ENCODE peak calls at places on chromosomes 11 and 22, in six cellular contexts. One of them, this sample, is unnamed.

GRCh38 chr11:103051986-103052385 is 40.0 kb downstream of the DCUN1D5 start:
- DNase-seq in brain microvascular endothelial cell: peak
- DNase-seq in heart left ventricle: no peak
- DNase-seq in A673: peak
- DNase-seq in GM06990: no peak
- DNase-seq in colonic mucosa: no peak
- DNase-seq in this sample: no peak

GRCh38 chr11:80849253-80849652 is 1408.4 kb upstream of the TENM4 start:
- DNase-seq in brain microvascular endothelial cell: no peak
- DNase-seq in heart left ventricle: no peak
- DNase-seq in A673: no peak
- DNase-seq in GM06990: peak
- DNase-seq in colonic mucosa: no peak
- DNase-seq in this sample: no peak

GRCh38 chr11:70633610-70634009 is 235.3 kb downstream of the CTTN start:
- DNase-seq in brain microvascular endothelial cell: no peak
- DNase-seq in heart left ventricle: no peak
- DNase-seq in A673: no peak
- DNase-seq in GM06990: no peak
- DNase-seq in colonic mucosa: no peak
- DNase-seq in this sample: no peak

GRCh38 chr11:109619498-109619897 is 197.5 kb downstream of the C11orf87 start:
- DNase-seq in brain microvascular endothelial cell: no peak
- DNase-seq in heart left ventricle: no peak
- DNase-seq in A673: no peak
- DNase-seq in GM06990: no peak
- DNase-seq in colonic mucosa: no peak
- DNase-seq in this sample: no peak

GRCh38 chr22:20131856-20132685 is 467 bp downstream of the ZDHHC8 start:
- DNase-seq in brain microvascular endothelial cell: no peak
- DNase-seq in heart left ventricle: no peak
- DNase-seq in A673: no peak
- DNase-seq in GM06990: no peak
- DNase-seq in colonic mucosa: no peak
- DNase-seq in this sample: no peak

GRCh38 chr11:45518096-45518852 is 147.1 kb downstream of the CHST1 start:
- DNase-seq in brain microvascular endothelial cell: no peak
- DNase-seq in heart left ventricle: no peak
- DNase-seq in A673: no peak
- DNase-seq in GM06990: no peak
- DNase-seq in colonic mucosa: no peak
- DNase-seq in this sample: no peak

GRCh38 chr22:35708453-35708852 is 9.2 kb upstream of the APOL5 start:
- DNase-seq in brain microvascular endothelial cell: peak
- DNase-seq in heart left ventricle: no peak
- DNase-seq in A673: no peak
- DNase-seq in GM06990: no peak
- DNase-seq in colonic mucosa: no peak
- DNase-seq in this sample: peak

GRCh38 chr11:123374622-123374968 is 55.5 kb upstream of the GRAMD1B start:
- DNase-seq in brain microvascular endothelial cell: no peak
- DNase-seq in heart left ventricle: peak
- DNase-seq in A673: no peak
- DNase-seq in GM06990: no peak
- DNase-seq in colonic mucosa: no peak
- DNase-seq in this sample: no peak

GRCh38 chr11:27497284-27497866 is 9.2 kb downstream of the LIN7C start:
- DNase-seq in brain microvascular endothelial cell: no peak
- DNase-seq in heart left ventricle: no peak
- DNase-seq in A673: peak
- DNase-seq in GM06990: no peak
- DNase-seq in colonic mucosa: no peak
- DNase-seq in this sample: peak

GRCh38 chr22:47012589-47013365 is 250.3 kb downstream of the TBC1D22A start:
- DNase-seq in brain microvascular endothelial cell: peak
- DNase-seq in heart left ventricle: no peak
- DNase-seq in A673: no peak
- DNase-seq in GM06990: no peak
- DNase-seq in colonic mucosa: no peak
- DNase-seq in this sample: no peak

GRCh38 chr11:116513894-116514293 is 258.9 kb downstream of the BUD13 start:
- DNase-seq in brain microvascular endothelial cell: peak
- DNase-seq in heart left ventricle: no peak
- DNase-seq in A673: peak
- DNase-seq in GM06990: no peak
- DNase-seq in colonic mucosa: peak
- DNase-seq in this sample: no peak

GRCh38 chr11:129917231-129917630 is 21.9 kb upstream of the NFRKB start:
- DNase-seq in brain microvascular endothelial cell: no peak
- DNase-seq in heart left ventricle: no peak
- DNase-seq in A673: no peak
- DNase-seq in GM06990: no peak
- DNase-seq in colonic mucosa: no peak
- DNase-seq in this sample: no peak

GRCh38 chr22:17444204-17444504 is 74.9 kb downstream of the CECR2 start:
- DNase-seq in brain microvascular endothelial cell: no peak
- DNase-seq in heart left ventricle: no peak
- DNase-seq in A673: no peak
- DNase-seq in GM06990: no peak
- DNase-seq in colonic mucosa: no peak
- DNase-seq in this sample: no peak

GRCh38 chr11:45754746-45755145 is 50.2 kb upstream of the SLC35C1 start:
- DNase-seq in brain microvascular endothelial cell: no peak
- DNase-seq in heart left ventricle: no peak
- DNase-seq in A673: peak
- DNase-seq in GM06990: no peak
- DNase-seq in colonic mucosa: no peak
- DNase-seq in this sample: no peak

GRCh38 chr11:132866783-132867545 is 665.3 kb downstream of the OPCML start:
- DNase-seq in brain microvascular endothelial cell: peak
- DNase-seq in heart left ventricle: no peak
- DNase-seq in A673: no peak
- DNase-seq in GM06990: no peak
- DNase-seq in colonic mucosa: no peak
- DNase-seq in this sample: no peak

GRCh38 chr11:109033627-109034340 is 368.9 kb downstream of the DDX10 start:
- DNase-seq in brain microvascular endothelial cell: peak
- DNase-seq in heart left ventricle: no peak
- DNase-seq in A673: peak
- DNase-seq in GM06990: no peak
- DNase-seq in colonic mucosa: no peak
- DNase-seq in this sample: no peak

GRCh38 chr22:27512283-27512761 is 289.2 kb downstream of the MN1 start:
- DNase-seq in brain microvascular endothelial cell: peak
- DNase-seq in heart left ventricle: peak
- DNase-seq in A673: no peak
- DNase-seq in GM06990: no peak
- DNase-seq in colonic mucosa: peak
- DNase-seq in this sample: no peak

GRCh38 chr11:34667810-34668582 is 47.1 kb downstream of the EHF start:
- DNase-seq in brain microvascular endothelial cell: no peak
- DNase-seq in heart left ventricle: no peak
- DNase-seq in A673: no peak
- DNase-seq in GM06990: no peak
- DNase-seq in colonic mucosa: no peak
- DNase-seq in this sample: no peak

GRCh38 chr11:12276831-12277475 is 100.4 kb upstream of the PARVA start:
- DNase-seq in brain microvascular endothelial cell: no peak
- DNase-seq in heart left ventricle: no peak
- DNase-seq in A673: no peak
- DNase-seq in GM06990: no peak
- DNase-seq in colonic mucosa: no peak
- DNase-seq in this sample: no peak

GRCh38 chr11:132895340-132895739 is 637.0 kb downstream of the OPCML start:
- DNase-seq in brain microvascular endothelial cell: peak
- DNase-seq in heart left ventricle: no peak
- DNase-seq in A673: peak
- DNase-seq in GM06990: no peak
- DNase-seq in colonic mucosa: no peak
- DNase-seq in this sample: no peak

GRCh38 chr11:63708764-63709163 is 27.5 kb downstream of the RTN3 start:
- DNase-seq in brain microvascular endothelial cell: no peak
- DNase-seq in heart left ventricle: no peak
- DNase-seq in A673: no peak
- DNase-seq in GM06990: no peak
- DNase-seq in colonic mucosa: no peak
- DNase-seq in this sample: no peak

GRCh38 chr11:123560001-123560400 is 94.4 kb downstream of the SCN3B start:
- DNase-seq in brain microvascular endothelial cell: peak
- DNase-seq in heart left ventricle: peak
- DNase-seq in A673: peak
- DNase-seq in GM06990: peak
- DNase-seq in colonic mucosa: no peak
- DNase-seq in this sample: no peak

GRCh38 chr11:1749787-1750351 is 526 bp downstream of the IFITM10 start:
- DNase-seq in brain microvascular endothelial cell: peak
- DNase-seq in heart left ventricle: no peak
- DNase-seq in A673: no peak
- DNase-seq in GM06990: no peak
- DNase-seq in colonic mucosa: no peak
- DNase-seq in this sample: peak

GRCh38 chr11:134994431-134994830 is 582.4 kb upstream of the B3GAT1 start:
- DNase-seq in brain microvascular endothelial cell: no peak
- DNase-seq in heart left ventricle: no peak
- DNase-seq in A673: no peak
- DNase-seq in GM06990: no peak
- DNase-seq in colonic mucosa: no peak
- DNase-seq in this sample: no peak

GRCh38 chr11:3138178-3139085 is 26.7 kb downstream of the OSBPL5 start:
- DNase-seq in brain microvascular endothelial cell: no peak
- DNase-seq in heart left ventricle: no peak
- DNase-seq in A673: no peak
- DNase-seq in GM06990: no peak
- DNase-seq in colonic mucosa: no peak
- DNase-seq in this sample: no peak

GRCh38 chr22:34696557-34696956 is 369.4 kb upstream of the ISX start:
- DNase-seq in brain microvascular endothelial cell: no peak
- DNase-seq in heart left ventricle: no peak
- DNase-seq in A673: peak
- DNase-seq in GM06990: no peak
- DNase-seq in colonic mucosa: no peak
- DNase-seq in this sample: no peak

GRCh38 chr11:20388096-20389055 is 860 bp downstream of the PRMT3 start:
- DNase-seq in brain microvascular endothelial cell: no peak
- DNase-seq in heart left ventricle: no peak
- DNase-seq in A673: peak
- DNase-seq in GM06990: no peak
- DNase-seq in colonic mucosa: peak
- DNase-seq in this sample: peak

GRCh38 chr11:119759324-119759723 is 30.3 kb upstream of the NECTIN1 start:
- DNase-seq in brain microvascular endothelial cell: peak
- DNase-seq in heart left ventricle: no peak
- DNase-seq in A673: peak
- DNase-seq in GM06990: no peak
- DNase-seq in colonic mucosa: no peak
- DNase-seq in this sample: no peak
- TF ChIP-seq CTCF in brain microvascular endothelial cell: no peak
- TF ChIP-seq CTCF in heart left ventricle: no peak
- TF ChIP-seq CTCF in A673: no peak
- TF ChIP-seq CTCF in GM06990: no peak
- TF ChIP-seq CTCF in colonic mucosa: no peak
- TF ChIP-seq CTCF in this sample: no peak

GRCh38 chr11:119155733-119156492 is 7.1 kb downstream of the ABCG4 start:
- DNase-seq in brain microvascular endothelial cell: no peak
- DNase-seq in heart left ventricle: no peak
- DNase-seq in A673: no peak
- DNase-seq in GM06990: no peak
- DNase-seq in colonic mucosa: peak
- DNase-seq in this sample: no peak
- TF ChIP-seq CTCF in brain microvascular endothelial cell: peak
- TF ChIP-seq CTCF in heart left ventricle: no peak
- TF ChIP-seq CTCF in A673: peak
- TF ChIP-seq CTCF in GM06990: peak
- TF ChIP-seq CTCF in colonic mucosa: no peak
- TF ChIP-seq CTCF in this sample: peak

GRCh38 chr11:113163291-113164030 is 150.9 kb upstream of the TTC12 start:
- DNase-seq in brain microvascular endothelial cell: no peak
- DNase-seq in heart left ventricle: no peak
- DNase-seq in A673: no peak
- DNase-seq in GM06990: no peak
- DNase-seq in colonic mucosa: no peak
- DNase-seq in this sample: no peak

GRCh38 chr11:113160652-113161051 is 153.7 kb upstream of the TTC12 start:
- DNase-seq in brain microvascular endothelial cell: no peak
- DNase-seq in heart left ventricle: no peak
- DNase-seq in A673: no peak
- DNase-seq in GM06990: no peak
- DNase-seq in colonic mucosa: no peak
- DNase-seq in this sample: no peak

GRCh38 chr11:113161671-113162589 is 152.5 kb upstream of the TTC12 start:
- DNase-seq in brain microvascular endothelial cell: no peak
- DNase-seq in heart left ventricle: no peak
- DNase-seq in A673: no peak
- DNase-seq in GM06990: no peak
- DNase-seq in colonic mucosa: no peak
- DNase-seq in this sample: no peak

GRCh38 chr11:113159967-113160621 is 154.3 kb upstream of the TTC12 start:
- DNase-seq in brain microvascular endothelial cell: no peak
- DNase-seq in heart left ventricle: no peak
- DNase-seq in A673: no peak
- DNase-seq in GM06990: no peak
- DNase-seq in colonic mucosa: peak
- DNase-seq in this sample: no peak

DNA sequence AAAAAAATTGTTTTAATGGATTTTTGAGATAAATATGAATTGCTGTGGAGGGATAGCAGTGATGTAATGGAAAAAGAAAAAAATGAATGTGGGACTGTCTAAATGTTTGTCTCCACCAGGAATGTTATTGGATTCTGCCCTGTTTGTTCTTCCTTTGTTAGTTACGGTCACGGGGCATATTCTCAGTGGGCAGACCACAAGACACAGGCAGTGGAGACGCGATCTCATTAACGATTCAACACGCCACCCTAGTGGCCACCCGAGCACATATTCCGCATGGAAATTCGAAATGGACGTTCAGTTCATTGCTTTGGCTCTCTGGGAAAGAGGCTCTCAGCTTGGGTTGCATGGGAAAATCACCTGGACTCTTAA is 151.8 kb upstream of the TTC12 start:
- DNase-seq in brain microvascular endothelial cell: no peak
- DNase-seq in heart left ventricle: no peak
- DNase-seq in A673: no peak
- DNase-seq in GM06990: no peak
- DNase-seq in colonic mucosa: no peak
- DNase-seq in this sample: no peak
- TF ChIP-seq CTCF in brain microvascular endothelial cell: peak
- TF ChIP-seq CTCF in heart left ventricle: no peak
- TF ChIP-seq CTCF in A673: peak
- TF ChIP-seq CTCF in GM06990: no peak
- TF ChIP-seq CTCF in colonic mucosa: no peak
- TF ChIP-seq CTCF in this sample: no peak

DNA sequence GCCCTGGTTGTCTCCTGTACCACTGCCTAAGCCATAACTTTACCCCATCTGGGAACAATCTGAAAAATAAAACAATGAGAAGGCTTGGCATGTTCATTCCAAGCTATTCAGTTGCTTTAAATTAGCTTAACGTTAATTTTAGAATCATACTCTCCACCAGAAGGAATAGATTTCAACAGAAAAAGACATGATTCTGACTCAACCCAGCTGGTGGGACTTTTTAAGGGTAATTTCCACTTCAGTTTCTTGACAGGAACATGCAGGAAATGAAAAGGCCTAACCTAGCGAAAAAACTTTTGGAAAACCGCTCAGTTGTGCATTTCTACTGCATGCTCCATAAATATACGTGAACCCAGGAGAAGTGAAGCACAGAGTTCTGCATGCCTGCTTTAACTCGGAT is 7.9 kb downstream of the SF3A1 start:
- DNase-seq in brain microvascular endothelial cell: no peak
- DNase-seq in heart left ventricle: no peak
- DNase-seq in A673: no peak
- DNase-seq in GM06990: no peak
- DNase-seq in colonic mucosa: no peak
- DNase-seq in this sample: no peak
- TF ChIP-seq CTCF in brain microvascular endothelial cell: no peak
- TF ChIP-seq CTCF in heart left ventricle: no peak
- TF ChIP-seq CTCF in A673: no peak
- TF ChIP-seq CTCF in GM06990: no peak
- TF ChIP-seq CTCF in colonic mucosa: no peak
- TF ChIP-seq CTCF in this sample: no peak

This sample was measured in GM13977.